ENCODE peak calls at places on chromosomes 4 and X, in six cellular contexts. X is IMR-90, B is neuronal stem cell, G is H9, Z is trophoblast cell, Q is H1. I is an unnamed sample.
A peak's percentile ranks its signal among the peaks of the same experiment; 100 is the strongest.

GRCh38 chr4:18695733-18696527 is 674.4 kb upstream of the LCORL start:
- DNase-seq in B (no peak), G (peak; percentile 45), X (no peak), Q (no peak), Z (no peak), I (no peak)

GRCh38 chr4:59612235-59612634 is 1587.9 kb upstream of the ADGRL3 start:
- DNase-seq in Q (no peak), X (peak; percentile 2), G (no peak), Z (no peak), B (no peak), I (peak; percentile 89)

GRCh38 chr4:153512162-153512852 is 46.1 kb downstream of the TMEM131L start:
- DNase-seq in Z (no peak), B (no peak), Q (no peak), G (no peak), X (no peak), I (no peak)

GRCh38 chr4:7367894-7368293 is 66.8 kb downstream of the PSAPL1 start:
- DNase-seq in Z (no peak), G (no peak), X (no peak), Q (no peak), B (no peak), I (no peak)

GRCh38 chr4:25484243-25484721 is 107.2 kb downstream of the ANAPC4 start:
- DNase-seq in B (no peak), Q (no peak), Z (no peak), G (no peak), X (no peak), I (no peak)

GRCh38 chr4:108204518-108204917 is 35.8 kb upstream of the LEF1 start:
- DNase-seq in B (no peak), X (no peak), G (no peak), Z (no peak), Q (no peak), I (peak; percentile 34)

GRCh38 chrX:41167888-41168287 is 82.6 kb downstream of the USP9X start:
- DNase-seq in Q (no peak), B (no peak), Z (no peak), X (no peak), G (no peak), I (no peak)

GRCh38 chrX:153967536-153968214 is 3.9 kb downstream of the HCFC1 start:
- DNase-seq in G (no peak), Z (no peak), Q (no peak), B (no peak), X (no peak), I (no peak)

GRCh38 chr4:112813790-112814189 is 176.8 kb downstream of the LARP7 start:
- DNase-seq in Z (no peak), Q (no peak), G (no peak), B (peak; percentile 32), X (peak; percentile 34), I (peak; percentile 75)

GRCh38 chr4:89847571-89848325 is 10.8 kb upstream of the SNCA start:
- DNase-seq in Q (no peak), G (no peak), Z (no peak), X (no peak), B (no peak), I (no peak)

GRCh38 chr4:10893417-10893816 is 208.8 kb upstream of the CLNK start:
- DNase-seq in B (no peak), Q (no peak), Z (no peak), G (peak; percentile 32), X (no peak), I (peak; percentile 3)

GRCh38 chr4:76966024-76966579 is 16.6 kb downstream of the SEPTIN11 start:
- DNase-seq in G (no peak), B (no peak), Q (no peak), Z (no peak), X (no peak), I (no peak)

GRCh38 chr4:118325443-118325842 is 27.4 kb downstream of the PRSS12 start:
- DNase-seq in Z (no peak), X (no peak), B (no peak), Q (no peak), G (no peak), I (no peak)

GRCh38 chr4:22668702-22669101 is 24.0 kb upstream of the GBA3 start:
- DNase-seq in G (no peak), Z (no peak), Q (no peak), B (no peak), X (no peak), I (no peak)

GRCh38 chr4:128241425-128241913 is 46.1 kb downstream of the PGRMC2 start:
- DNase-seq in Q (no peak), G (no peak), Z (peak; percentile 97), B (no peak), X (peak; percentile 99), I (peak; percentile 92)

GRCh38 chrX:44785652-44786051 is 58.2 kb upstream of the DUSP21 start:
- DNase-seq in B (no peak), Z (no peak), Q (no peak), G (no peak), X (peak; percentile 90), I (no peak)

GRCh38 chr4:164725066-164725465 is 28.9 kb upstream of the SMIM31 start:
- DNase-seq in G (no peak), X (no peak), B (no peak), Z (no peak), Q (no peak), I (no peak)

GRCh38 chr4:15498356-15498755 is 28.7 kb downstream of the CC2D2A start:
- DNase-seq in X (no peak), Q (no peak), Z (no peak), B (no peak), G (no peak), I (no peak)

GRCh38 chr4:139815646-139816601 is 150.3 kb downstream of the MGST2 start:
- DNase-seq in G (peak; percentile 41), Z (peak; percentile 8), B (peak; percentile 67), Q (peak; percentile 62), X (peak; percentile 90), I (peak; percentile 93)

GRCh38 chrX:31993635-31994034 is 921.8 kb upstream of the FTHL17 start:
- DNase-seq in X (peak; percentile 0), Z (no peak), B (no peak), G (no peak), Q (no peak), I (peak; percentile 1)

GRCh38 chr4:83629945-83630684 is 94.2 kb downstream of the GPAT3 start:
- DNase-seq in B (no peak), Q (no peak), Z (no peak), G (no peak), X (peak; percentile 82), I (peak; percentile 69)

GRCh38 chr4:127165971-127166370 is 466.8 kb upstream of the INTU start:
- DNase-seq in Q (no peak), B (no peak), G (no peak), Z (no peak), X (peak; percentile 53), I (peak; percentile 74)

GRCh38 chr4:162360369-162361149 is 196.8 kb upstream of the FSTL5 start:
- DNase-seq in G (no peak), Z (no peak), B (no peak), X (no peak), Q (no peak), I (no peak)
- H4K91ac ChIP-seq in G (no peak overlapping the region), Z (no peak overlapping the region), B (no peak overlapping the region), X (no peak overlapping the region), Q (no peak overlapping the region), I (no peak overlapping the region)

DNA sequence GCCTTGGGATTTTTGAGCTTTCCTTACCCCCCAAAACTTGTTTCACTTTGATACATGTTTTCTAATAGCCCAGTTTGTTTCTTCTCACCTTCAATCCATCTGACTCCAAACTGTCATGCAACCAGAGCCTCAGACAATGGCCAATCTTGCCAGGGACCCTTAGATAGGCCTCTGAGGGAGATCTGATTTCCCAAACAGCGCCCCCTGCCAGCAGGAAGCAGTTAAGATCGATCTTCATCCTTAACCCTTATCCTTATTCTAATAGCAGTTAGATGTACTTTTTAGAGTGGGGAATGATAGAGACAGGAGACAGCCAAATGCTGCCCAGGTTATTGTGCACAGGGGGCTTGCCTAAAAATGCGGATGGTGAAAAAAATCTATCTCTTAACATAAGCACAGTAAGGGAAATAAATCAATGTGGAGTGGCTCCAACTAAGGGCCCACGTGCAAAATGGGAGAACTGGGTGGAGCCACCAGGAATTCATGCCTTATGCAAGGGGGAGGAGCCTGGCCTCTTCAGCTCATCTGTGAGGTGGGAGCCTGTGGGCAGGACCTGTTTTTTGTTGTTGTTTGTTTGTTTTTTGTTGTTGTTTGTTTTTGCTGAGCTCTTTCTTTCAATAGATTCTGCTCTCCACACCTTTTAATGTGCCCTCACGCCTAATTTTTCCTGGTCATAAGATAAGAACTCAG is 833.6 kb upstream of the AGA start:
- DNase-seq in G (peak; percentile 60), B (no peak), Q (peak; percentile 68), X (no peak), Z (no peak), I (no peak)
- H3K4me2 ChIP-seq in G (no peak overlapping the region), B (no peak overlapping the region), Q (no peak overlapping the region), X (no peak overlapping the region), Z (no peak overlapping the region), I (no peak overlapping the region)

GRCh38 chrX:120308558-120308957 is 2.7 kb downstream of the TMEM255A start:
- DNase-seq in Z (no peak), X (no peak), Q (peak; percentile 60), B (peak; percentile 53), G (peak; percentile 79), I (no peak)

GRCh38 chrX:120310861-120311631 is at the start of gene TMEM255A:
- DNase-seq in B (peak; percentile 18), G (peak; percentile 61), Q (peak; percentile 56), Z (peak; percentile 7), X (no peak), I (no peak)

GRCh38 chrX:120308959-120309872 is 2.0 kb downstream of the TMEM255A start:
- DNase-seq in Z (peak; percentile 24), X (peak; percentile 14), B (peak; percentile 54), Q (peak; percentile 52), G (peak; percentile 81), I (peak; percentile 47)

GRCh38 chrX:120311632-120312000 is 355 bp upstream of the TMEM255A start:
- DNase-seq in Q (no peak), G (no peak), X (no peak), B (no peak), Z (no peak), I (no peak)

GRCh38 chrX:120309873-120310730 is 1.2 kb downstream of the TMEM255A start:
- DNase-seq in X (no peak), Q (peak; percentile 48), Z (peak; percentile 3), G (peak; percentile 31), B (peak; percentile 26), I (no peak)
- H3K9ac ChIP-seq in X (no peak overlapping the region), Q (no peak overlapping the region), Z (no peak overlapping the region), G (no peak overlapping the region), B (peak overlapping the region; percentile 70), I (no peak overlapping the region)

GRCh38 chr4:101068115-101068514 is 279.2 kb downstream of the PPP3CA start:
- DNase-seq in G (no peak), Z (no peak), X (no peak), B (no peak), Q (no peak), I (no peak)

GRCh38 chr4:101065346-101065745 is 282.0 kb downstream of the PPP3CA start:
- DNase-seq in B (no peak), X (no peak), Q (no peak), G (no peak), Z (no peak), I (no peak)

GRCh38 chr4:101065935-101066485 is 281.3 kb downstream of the PPP3CA start:
- DNase-seq in Z (no peak), G (no peak), B (no peak), Q (no peak), X (no peak), I (no peak)

GRCh38 chr4:101066586-101066985 is 280.7 kb downstream of the PPP3CA start:
- DNase-seq in Z (no peak), X (no peak), G (no peak), B (no peak), Q (no peak), I (no peak)

DNA sequence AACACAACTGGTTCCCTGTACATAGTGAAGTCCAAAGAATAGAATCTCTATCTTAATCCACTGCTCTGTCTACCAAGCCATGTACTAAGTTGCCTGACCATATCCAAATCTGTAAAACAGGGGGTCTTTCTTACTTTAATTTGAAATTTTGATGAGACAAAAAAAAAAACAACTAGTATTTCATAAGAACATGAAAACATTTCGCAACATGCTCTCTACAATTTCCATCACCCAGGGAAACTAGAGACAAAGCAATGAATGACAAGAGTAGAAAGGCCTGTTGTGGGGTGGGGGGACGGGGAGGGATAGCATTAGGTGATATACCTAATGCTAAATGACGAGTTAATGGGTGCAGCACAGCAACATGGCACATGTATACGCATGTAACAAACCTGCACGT is 279.9 kb downstream of the PPP3CA start:
- DNase-seq in Q (no peak), X (no peak), Z (no peak), G (no peak), B (no peak), I (no peak)
- H4K91ac ChIP-seq in Q (no peak overlapping the region), X (no peak overlapping the region), Z (no peak overlapping the region), G (no peak overlapping the region), B (no peak overlapping the region), I (no peak overlapping the region)

I was measured in mesenchymal stem cell.